ENCODE peak calls at places on chromosomes 1 and 21, in four cellular contexts. B, I, F and G are unnamed samples.

GRCh38 chr21:33966324-33966949 is 50.8 kb upstream of the ATP5PO start:
- DNase-seq in B (no peak), I (no peak), F (no peak), G (no peak)

GRCh38 chr21:29257701-29258100 is 41.0 kb upstream of the BACH1 start:
- DNase-seq in B (no peak), I (no peak), F (no peak), G (no peak)

GRCh38 chr1:99710994-99711393 is 55.4 kb downstream of the FRRS1 start:
- DNase-seq in B (no peak), I (no peak), F (no peak), G (no peak)

GRCh38 chr1:234398849-234399381 is 25.7 kb downstream of the COA6 start:
- DNase-seq in B (no peak), I (peak), F (no peak), G (no peak)

GRCh38 chr1:226443439-226443838 is 35.5 kb upstream of the PARP1 start:
- DNase-seq in B (no peak), I (no peak), F (no peak), G (no peak)

GRCh38 chr1:49576327-49576901 is 447.3 kb downstream of the AGBL4 start:
- DNase-seq in B (no peak), I (no peak), F (no peak), G (no peak)

GRCh38 chr21:26966360-26966977 is 419 bp downstream of the ADAMTS5 start:
- DNase-seq in B (peak), I (no peak), F (no peak), G (peak)

GRCh38 chr1:109395602-109396512 is 1.9 kb downstream of the SORT1 start:
- DNase-seq in B (no peak), I (no peak), F (no peak), G (no peak)

GRCh38 chr1:222583079-222583478 is 6.7 kb downstream of the TAF1A start:
- DNase-seq in B (no peak), I (no peak), F (no peak), G (no peak)

GRCh38 chr1:14602131-14602530 is 3.6 kb downstream of the KAZN start:
- DNase-seq in B (peak), I (peak), F (peak), G (peak)

GRCh38 chr1:230113605-230114241 is 46.7 kb downstream of the GALNT2 start:
- DNase-seq in B (peak), I (no peak), F (no peak), G (no peak)

GRCh38 chr1:226569879-226570547 is 21.4 kb downstream of the STUM start:
- DNase-seq in B (peak), I (no peak), F (no peak), G (no peak)

GRCh38 chr1:175820456-175820855 is 77.1 kb upstream of the TNR start:
- DNase-seq in B (no peak), I (no peak), F (no peak), G (no peak)

GRCh38 chr1:109718495-109718894 is 6.4 kb downstream of the GSTM5 start:
- DNase-seq in B (no peak), I (peak), F (no peak), G (no peak)

GRCh38 chr1:95013948-95014574 is 58.7 kb downstream of the ALG14 start:
- DNase-seq in B (no peak), I (no peak), F (no peak), G (no peak)

GRCh38 chr1:178308438-178308837 is 188.3 kb downstream of the CLEC20A start:
- DNase-seq in B (no peak), I (no peak), F (no peak), G (no peak)

GRCh38 chr1:225863167-225863566 is 19.0 kb downstream of the TMEM63A start:
- DNase-seq in B (peak), I (no peak), F (no peak), G (no peak)

GRCh38 chr21:43209575-43210453 is 41.0 kb downstream of the CRYAA start:
- DNase-seq in B (peak), I (no peak), F (no peak), G (peak)

GRCh38 chr21:31132574-31133242 is 94.4 kb upstream of the KRTAP19-8 start:
- DNase-seq in B (no peak), I (no peak), F (no peak), G (no peak)

GRCh38 chr1:211643324-211644212 is 31.9 kb downstream of the NEK2 start:
- DNase-seq in B (no peak), I (no peak), F (peak), G (peak)

GRCh38 chr1:20212685-20213331 is 26.5 kb upstream of the PLA2G2C start:
- DNase-seq in B (peak), I (no peak), F (peak), G (peak)

GRCh38 chr1:3146907-3147306 is 77.9 kb downstream of the PRDM16 start:
- DNase-seq in B (no peak), I (no peak), F (no peak), G (no peak)

DNA sequence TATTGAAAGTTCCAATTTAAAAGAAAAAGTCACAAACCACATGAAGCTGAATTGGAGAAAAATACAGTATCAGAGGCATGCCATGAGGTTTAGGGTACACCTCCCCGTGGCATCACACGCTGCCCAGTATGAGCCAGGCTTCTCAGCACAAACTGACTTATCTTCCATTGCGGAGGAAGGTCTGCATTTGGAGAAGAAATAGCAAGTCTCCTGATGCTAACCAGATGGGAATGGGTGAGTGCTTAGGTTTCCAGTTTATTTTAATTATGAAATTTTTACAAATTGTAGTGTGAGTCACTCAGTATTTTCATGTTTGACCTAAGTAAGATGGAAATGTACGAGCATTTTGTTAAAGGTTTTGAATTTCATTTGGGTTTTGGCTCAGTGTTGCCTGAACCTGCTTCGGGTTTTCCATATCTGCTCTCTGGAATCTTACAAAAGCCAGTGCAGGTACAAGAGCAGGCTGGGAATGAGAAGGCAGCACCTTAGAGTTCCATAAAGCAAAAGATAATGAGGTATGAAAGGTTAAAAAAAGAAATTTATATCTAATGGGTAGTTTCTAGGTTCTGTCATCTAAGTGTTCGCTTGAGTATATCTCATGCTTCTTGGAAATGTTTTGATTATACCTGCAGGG is 213.8 kb downstream of the PATJ start:
- DNase-seq in B (no peak), I (no peak), F (no peak), G (no peak)
- TF ChIP-seq POLR2AphosphoS5 in B (no peak), I (no peak), F (no peak), G (no peak)

DNA sequence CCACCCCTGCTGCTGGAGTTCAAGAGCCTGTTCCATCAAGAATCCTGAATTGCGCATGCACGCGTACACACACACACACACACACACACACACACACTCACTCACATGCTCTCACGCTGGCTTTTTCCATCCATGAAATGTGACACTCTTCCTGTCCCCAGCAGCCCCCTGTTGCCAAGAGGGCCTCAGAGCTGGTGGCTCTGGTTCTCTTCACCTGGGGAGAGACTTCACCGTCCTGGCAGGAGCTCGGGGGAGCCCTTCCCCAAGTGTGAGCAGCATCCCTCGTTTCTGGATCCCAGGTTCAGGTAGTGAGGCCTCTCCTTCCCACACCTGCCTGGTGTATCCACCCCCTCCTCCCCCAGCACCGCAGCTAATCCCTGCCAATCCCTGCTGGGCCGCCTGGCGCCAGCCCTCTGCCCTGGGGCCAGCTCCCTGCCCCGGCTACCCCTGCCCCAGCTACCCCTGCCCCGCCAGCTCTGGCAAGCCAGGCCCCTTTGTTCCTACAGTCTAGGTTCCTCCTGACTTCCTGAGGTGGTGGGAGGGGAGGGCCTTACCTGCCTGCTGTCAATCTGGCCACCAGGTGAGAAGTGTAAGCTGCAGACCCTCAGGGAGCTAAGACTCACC is 10.0 kb downstream of the PLOD1 start:
- DNase-seq in B (no peak), I (no peak), F (no peak), G (no peak)
- TF ChIP-seq EP300 in B (no peak), I (no peak), F (no peak), G (no peak)

DNA sequence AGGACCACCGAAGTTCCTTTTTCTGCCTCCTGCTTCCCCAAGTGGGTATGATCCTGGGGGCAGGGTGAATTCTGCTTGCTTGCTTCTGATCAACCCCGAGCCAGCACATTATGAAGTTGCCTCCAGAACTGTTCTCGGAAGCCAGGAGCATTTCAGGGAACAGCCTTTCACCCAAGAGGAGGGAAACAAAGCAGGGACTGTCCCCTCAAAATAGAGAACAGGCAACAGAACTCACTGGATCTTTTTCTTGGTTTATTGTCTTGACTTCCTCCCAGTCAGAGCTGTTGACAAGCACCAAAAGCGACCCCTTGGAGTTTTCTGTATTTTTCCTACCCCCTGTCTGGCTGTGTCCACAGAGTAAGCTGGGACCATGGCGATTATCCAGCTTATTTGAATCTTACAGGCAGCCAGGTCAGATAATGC is 258.3 kb upstream of the SGIP1 start:
- DNase-seq in B (no peak), I (no peak), F (no peak), G (no peak)
- TF ChIP-seq POLR2AphosphoS5 in B (no peak), I (no peak), F (no peak), G (no peak)

GRCh38 chr1:46516551-46516950 is 26.9 kb downstream of the DMBX1 start:
- DNase-seq in B (no peak), I (no peak), F (no peak), G (no peak)

GRCh38 chr1:46519209-46519608 is 29.6 kb downstream of the DMBX1 start:
- DNase-seq in B (no peak), I (no peak), F (no peak), G (no peak)

GRCh38 chr1:46516140-46516539 is 26.5 kb downstream of the DMBX1 start:
- DNase-seq in B (no peak), I (no peak), F (no peak), G (no peak)

GRCh38 chr1:46517010-46517600 is 27.5 kb downstream of the DMBX1 start:
- DNase-seq in B (no peak), I (no peak), F (peak), G (no peak)

DNA sequence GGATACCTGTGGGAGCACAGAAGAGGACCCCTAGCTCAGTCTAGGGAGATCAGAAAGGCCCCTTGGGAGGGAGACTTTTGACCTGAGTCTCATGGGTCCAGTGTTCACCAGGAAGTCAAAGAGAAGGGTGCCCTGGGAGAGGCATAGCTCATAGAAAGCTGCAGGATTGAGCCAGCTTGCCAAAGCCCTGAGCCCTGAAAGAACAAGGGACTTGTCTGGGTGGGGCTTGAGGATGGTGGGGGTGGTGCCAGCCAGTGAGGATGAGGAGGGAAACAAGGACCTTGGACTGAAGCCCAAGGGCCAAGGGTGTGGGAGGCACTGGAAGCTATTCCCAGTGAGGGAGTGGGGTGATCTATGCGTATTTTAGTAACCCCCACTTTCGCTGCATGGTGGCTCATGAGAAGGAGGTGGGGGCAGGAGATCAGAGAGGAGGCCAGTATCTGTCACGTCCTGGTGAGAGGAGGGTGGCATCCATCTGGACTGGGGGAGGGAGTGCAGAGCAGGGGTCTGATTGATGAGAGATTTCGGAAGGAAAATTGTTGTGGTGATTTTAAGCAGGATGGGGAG is 28.4 kb downstream of the DMBX1 start:
- DNase-seq in B (no peak), I (no peak), F (no peak), G (no peak)
- TF ChIP-seq EP300 in B (no peak), I (no peak), F (no peak), G (no peak)

DNA sequence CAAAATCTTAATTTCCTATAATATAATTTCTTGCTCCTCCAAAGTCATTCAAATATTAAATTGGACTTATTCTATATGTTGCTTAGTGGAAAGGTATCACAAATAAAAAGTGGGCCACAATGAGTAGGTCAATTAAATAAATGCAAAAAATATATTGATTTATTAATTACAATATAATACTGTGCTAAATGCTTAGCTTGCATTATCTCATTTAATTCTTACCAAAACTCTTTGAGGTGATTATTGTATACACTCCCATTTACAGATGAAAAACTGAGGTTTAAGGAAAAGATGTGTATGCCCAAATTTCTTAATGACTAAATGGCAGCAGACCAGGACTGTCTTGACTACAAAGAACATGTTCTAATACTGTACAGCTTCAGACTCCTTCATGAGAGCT is 325.3 kb upstream of the SGIP1 start:
- DNase-seq in B (no peak), I (no peak), F (no peak), G (no peak)
- TF ChIP-seq POLR2AphosphoS5 in B (no peak), I (no peak), F (no peak), G (no peak)

GRCh38 chr1:101112051-101112770 is 86.6 kb upstream of the DPH5 start:
- DNase-seq in B (peak), I (no peak), F (no peak), G (no peak)
- TF ChIP-seq EP300 in B (no peak), I (no peak), F (no peak), G (no peak)